ENCODE peak calls at places on chromosomes 4 and X, in five cellular contexts. W, I, V, R and P are unnamed samples.

GRCh38 chr4:182301736-182302135 is 58.5 kb downstream of the TENM3 start:
- DNase-seq in W (no peak), I (no peak), V (no peak), R (no peak), P (peak; percentile 14)

GRCh38 chr4:152605031-152605430 is 69.1 kb upstream of the FBXW7 start:
- DNase-seq in W (no peak), I (no peak), V (no peak), R (no peak), P (no peak)

GRCh38 chrX:5458300-5458699 is 770.4 kb downstream of the NLGN4X start:
- DNase-seq in W (no peak), I (no peak), V (no peak), R (no peak), P (no peak)

GRCh38 chr4:2791518-2792395 is 1.1 kb upstream of the SH3BP2 start:
- DNase-seq in W (peak; percentile 47), I (no peak), V (no peak), R (no peak), P (no peak)

GRCh38 chrX:35622601-35623000 is 175.5 kb upstream of the MAGEB16 start:
- DNase-seq in W (no peak), I (no peak), V (no peak), R (no peak), P (no peak)

GRCh38 chr4:67721770-67722597 is 21.0 kb upstream of the UBA6 start:
- DNase-seq in W (no peak), I (no peak), V (no peak), R (no peak), P (no peak)

GRCh38 chr4:2069986-2070385 is 10.9 kb downstream of the NAT8L start:
- DNase-seq in W (no peak), I (no peak), V (no peak), R (no peak), P (no peak)

GRCh38 chrX:38089173-38089982 is 83.0 kb downstream of the SYTL5 start:
- DNase-seq in W (no peak), I (no peak), V (no peak), R (no peak), P (no peak)

GRCh38 chr4:183417356-183417755 is 27.1 kb upstream of the CDKN2AIP start:
- DNase-seq in W (peak; percentile 21), I (no peak), V (no peak), R (no peak), P (no peak)

GRCh38 chrX:636971-637659 is 6.5 kb downstream of the SHOX start:
- DNase-seq in W (no peak), I (no peak), V (no peak), R (no peak), P (no peak)

GRCh38 chrX:33161829-33162228 is 49.5 kb downstream of the DMD start:
- DNase-seq in W (no peak), I (no peak), V (no peak), R (no peak), P (no peak)

GRCh38 chr4:128601992-128602695 is 207.4 kb upstream of the JADE1 start:
- DNase-seq in W (no peak), I (no peak), V (no peak), R (peak; percentile 76), P (peak; percentile 37)

GRCh38 chr4:55609393-55609821 is 17.4 kb upstream of the PDCL2 start:
- DNase-seq in W (no peak), I (no peak), V (no peak), R (no peak), P (no peak)

GRCh38 chr4:139330283-139330682 is 28.0 kb upstream of the NDUFC1 start:
- DNase-seq in W (no peak), I (no peak), V (no peak), R (no peak), P (no peak)

GRCh38 chr4:151931563-151931962 is 170.8 kb upstream of the GATB start:
- DNase-seq in W (no peak), I (peak; percentile 53), V (no peak), R (no peak), P (no peak)

GRCh38 chr4:123406862-123407261 is 10.3 kb downstream of the SPRY1 start:
- DNase-seq in W (no peak), I (no peak), V (no peak), R (no peak), P (no peak)
- H3K4me1 ChIP-seq in W (no peaks in the 10 kb centered on the region), I (peaks cover 26% of the 10 kb centered on the region), V (no peaks in the 10 kb centered on the region), R (peaks cover 15% of the 10 kb centered on the region), P (peaks cover 20% of the 10 kb centered on the region)

DNA sequence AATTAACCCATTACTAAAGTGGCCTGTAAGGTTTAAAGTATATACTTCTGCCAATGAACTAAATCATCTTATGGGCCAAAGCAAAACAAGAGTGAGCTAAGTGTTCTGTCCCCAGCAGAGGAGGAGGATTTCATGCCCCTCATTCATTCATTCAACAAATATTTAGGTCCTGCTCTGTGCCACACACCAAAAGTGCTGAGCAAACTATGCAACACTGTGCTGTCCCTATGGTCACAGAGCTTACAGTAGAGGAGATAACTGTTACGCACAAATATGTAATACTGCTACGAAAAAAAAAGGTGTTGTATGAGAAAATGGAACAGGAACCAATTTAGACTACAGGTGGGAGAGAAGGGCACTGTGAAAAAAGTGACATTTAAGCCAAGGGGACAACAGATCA is 1.7 kb downstream of the SH3KBP1 start:
- DNase-seq in W (no peak), I (no peak), V (no peak), R (no peak), P (no peak)
- H3K4me3 ChIP-seq in W (no peak overlapping the region), I (no peak overlapping the region), V (no peak overlapping the region), R (no peak overlapping the region), P (no peak overlapping the region)

GRCh38 chr4:150431221-150431620 is 150.7 kb upstream of the MAB21L2 start:
- DNase-seq in W (no peak), I (no peak), V (no peak), R (no peak), P (no peak)
- TF ChIP-seq POLR2A in W (no peak), I (no peak), V (no peak), R (no peak), P (no peak)

GRCh38 chr4:48641401-48641800 is 138.7 kb downstream of the FRYL start:
- DNase-seq in W (no peak), I (no peak), V (no peak), R (no peak), P (no peak)

GRCh38 chr4:48640225-48640624 is 139.9 kb downstream of the FRYL start:
- DNase-seq in W (no peak), I (no peak), V (no peak), R (no peak), P (no peak)

GRCh38 chr4:48639816-48640215 is 140.3 kb downstream of the FRYL start:
- DNase-seq in W (no peak), I (no peak), V (no peak), R (no peak), P (no peak)

GRCh38 chr4:48642421-48643144 is 137.5 kb downstream of the FRYL start:
- DNase-seq in W (no peak), I (no peak), V (no peak), R (no peak), P (no peak)

DNA sequence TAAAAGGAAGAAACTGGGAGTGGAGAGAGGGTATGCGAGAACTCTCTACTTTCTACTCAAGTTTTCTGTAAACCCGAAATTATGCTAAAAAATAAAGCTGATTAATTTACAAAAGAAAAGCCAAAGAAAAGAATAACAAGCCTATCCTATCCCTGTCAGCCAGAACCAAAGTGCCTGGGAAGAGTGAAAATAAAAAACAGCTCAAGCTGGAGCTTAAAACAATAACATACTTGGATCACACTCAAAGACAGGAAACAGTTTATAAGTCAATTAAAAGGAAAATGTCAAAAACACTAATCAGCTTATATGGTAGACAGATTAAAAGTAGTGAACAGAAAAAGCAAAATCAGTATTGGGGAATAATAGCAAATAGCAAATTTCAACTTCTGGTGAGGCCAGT is 139.4 kb downstream of the FRYL start:
- DNase-seq in W (no peak), I (no peak), V (no peak), R (no peak), P (no peak)
- H3K4me1 ChIP-seq in W (no peaks in the 10 kb centered on the region), I (peaks cover 37% of the 10 kb centered on the region), V (no peaks in the 10 kb centered on the region), R (peaks cover 35% of the 10 kb centered on the region), P (peaks cover 30% of the 10 kb centered on the region)

GRCh38 chr4:7323872-7324650 is 110.7 kb downstream of the PSAPL1 start:
- DNase-seq in W (no peak), I (no peak), V (no peak), R (no peak), P (peak; percentile 38)

GRCh38 chr4:7320413-7320812 is 114.3 kb downstream of the PSAPL1 start:
- DNase-seq in W (no peak), I (no peak), V (no peak), R (no peak), P (no peak)

GRCh38 chr4:7323461-7323871 is 111.3 kb downstream of the PSAPL1 start:
- DNase-seq in W (no peak), I (no peak), V (no peak), R (no peak), P (no peak)

GRCh38 chr4:7324651-7325121 is 110.0 kb downstream of the PSAPL1 start:
- DNase-seq in W (no peak), I (no peak), V (no peak), R (no peak), P (peak; percentile 47)

DNA sequence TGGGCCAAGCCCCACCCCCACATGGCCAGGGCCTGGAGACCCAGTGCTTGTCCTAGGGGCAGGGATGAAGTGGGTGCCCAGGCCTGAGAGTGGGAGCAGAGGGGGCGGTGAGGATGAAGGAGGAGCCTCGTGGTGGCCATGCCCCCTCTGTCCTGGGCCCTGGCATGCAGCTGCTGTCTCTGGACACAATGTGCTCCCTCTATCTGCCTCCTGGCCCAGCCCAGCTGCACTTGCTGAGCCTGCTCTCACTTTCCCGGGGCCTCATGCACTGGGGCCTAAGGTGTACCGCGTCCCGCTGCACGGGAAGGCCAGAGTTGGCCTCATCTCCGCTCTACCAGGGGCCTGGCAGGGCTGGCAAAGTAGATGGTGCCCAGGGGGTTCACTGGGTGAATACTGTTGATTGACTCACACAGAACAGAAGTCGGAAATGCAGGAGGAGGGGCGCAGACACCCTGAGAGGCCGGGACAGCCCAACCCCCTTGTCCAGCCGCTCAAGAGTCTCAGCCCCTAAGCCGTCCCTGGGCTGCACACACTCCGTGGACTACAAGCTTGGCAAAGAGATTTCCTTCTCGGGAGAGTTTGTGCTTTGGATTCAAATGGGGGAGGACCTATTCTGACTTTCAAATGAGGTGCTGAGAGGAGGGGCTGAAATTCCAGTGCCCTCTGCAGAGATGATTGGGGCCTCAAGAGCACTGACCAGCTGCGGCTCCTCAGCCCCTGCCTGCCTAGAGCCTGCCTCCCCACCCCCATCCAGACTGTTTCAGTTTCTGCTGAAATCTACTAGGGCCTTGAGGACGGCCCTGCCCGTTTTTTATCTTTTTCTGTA is 112.4 kb downstream of the PSAPL1 start:
- DNase-seq in W (no peak), I (no peak), V (no peak), R (no peak), P (peak; percentile 60)
- H3K4me3 ChIP-seq in W (no peak overlapping the region), I (no peak overlapping the region), V (no peak overlapping the region), R (no peak overlapping the region), P (no peak overlapping the region)